ENCODE peak calls at places on chromosome 9, in four cellular contexts. P is AG10803; N is SJSA1; E is activated T-helper 9 cell treated with anti-CD3 and anti-CD28 coated beads, Interleukin-2, amount 50 U/mL, for 16 hours. H is an unnamed sample.

GRCh38 chr9:81906656-81907055 is 21.6 kb upstream of the SPATA31D4 start:
- DNase-seq in N (no peak), P (peak), E (no peak), H (no peak)

GRCh38 chr9:17987174-17987573 is 408.3 kb downstream of the SH3GL2 start:
- DNase-seq in E (no peak), P (no peak), N (no peak), H (no peak)

GRCh38 chr9:133514475-133515239 is 10.1 kb downstream of the MYMK start:
- DNase-seq in E (no peak), N (no peak), P (no peak), H (no peak)

GRCh38 chr9:2853517-2853916 is 9.6 kb upstream of the PUM3 start:
- DNase-seq in P (no peak), N (no peak), E (no peak), H (no peak)

GRCh38 chr9:71487046-71487445 is 281.3 kb downstream of the CEMIP2 start:
- DNase-seq in P (peak), N (no peak), E (no peak), H (no peak)

GRCh38 chr9:18747590-18747989 is 273.6 kb downstream of the ADAMTSL1 start:
- DNase-seq in N (no peak), E (no peak), P (peak), H (no peak)

GRCh38 chr9:115024925-115025535 is 92.9 kb downstream of the TNC start:
- DNase-seq in N (no peak), E (no peak), P (no peak), H (no peak)

GRCh38 chr9:72485821-72486605 is 35.4 kb upstream of the TMC1 start:
- DNase-seq in E (no peak), P (peak), N (no peak), H (peak)

GRCh38 chr9:100052375-100052774 is 46.4 kb downstream of the ERP44 start:
- DNase-seq in N (no peak), E (no peak), P (no peak), H (no peak)

GRCh38 chr9:122001491-122002201 is 91.5 kb downstream of the TTLL11 start:
- DNase-seq in N (no peak), P (peak), E (no peak), H (no peak)

GRCh38 chr9:133114451-133114885 is 6.6 kb downstream of the RALGDS start:
- DNase-seq in E (no peak), N (no peak), P (peak), H (no peak)

GRCh38 chr9:3403315-3403714 is 122.5 kb downstream of the RFX3 start:
- DNase-seq in N (no peak), P (no peak), E (no peak), H (no peak)

GRCh38 chr9:65409471-65409980 is 124.5 kb upstream of the FOXD4L5 start:
- DNase-seq in N (no peak), E (no peak), P (no peak), H (no peak)

H was measured in non-pigmented ciliary epithelial cell.